ENCODE peak calls at places on chromosomes 16 and 17, in seven cellular contexts. One of them, this sample, is unnamed.

GRCh38 chr17:48528153-48528912 is 2.5 kb downstream of the HOXB1 start:
- DNase-seq in GM12878: no peak
- DNase-seq in endothelial cell of umbilical vein: no peak
- DNase-seq in stomach: no peak
- DNase-seq in transverse colon: no peak
- DNase-seq in breast epithelium: no peak
- DNase-seq in H1: no peak
- DNase-seq in this sample: no peak

GRCh38 chr17:73133911-73134649 is 30.7 kb upstream of the SSTR2 start:
- DNase-seq in GM12878: no peak
- DNase-seq in endothelial cell of umbilical vein: no peak
- DNase-seq in stomach: no peak
- DNase-seq in transverse colon: no peak
- DNase-seq in breast epithelium: no peak
- DNase-seq in H1: no peak
- DNase-seq in this sample: no peak

GRCh38 chr17:31918701-31919128 is 17.2 kb upstream of the UTP6 start:
- DNase-seq in GM12878: no peak
- DNase-seq in endothelial cell of umbilical vein: no peak
- DNase-seq in stomach: no peak
- DNase-seq in transverse colon: no peak
- DNase-seq in breast epithelium: no peak
- DNase-seq in H1: no peak
- DNase-seq in this sample: no peak

GRCh38 chr16:74837056-74837455 is 62.4 kb upstream of the FA2H start:
- DNase-seq in GM12878: no peak
- DNase-seq in endothelial cell of umbilical vein: peak
- DNase-seq in stomach: no peak
- DNase-seq in transverse colon: no peak
- DNase-seq in breast epithelium: no peak
- DNase-seq in H1: no peak
- DNase-seq in this sample: peak

GRCh38 chr17:63436523-63437110 is 9.5 kb downstream of the CYB561 start:
- DNase-seq in GM12878: no peak
- DNase-seq in endothelial cell of umbilical vein: peak
- DNase-seq in stomach: peak
- DNase-seq in transverse colon: no peak
- DNase-seq in breast epithelium: no peak
- DNase-seq in H1: peak
- DNase-seq in this sample: no peak

GRCh38 chr16:67995423-67995822 is 3.9 kb downstream of the DPEP2 start:
- DNase-seq in GM12878: no peak
- DNase-seq in endothelial cell of umbilical vein: no peak
- DNase-seq in stomach: no peak
- DNase-seq in transverse colon: no peak
- DNase-seq in breast epithelium: no peak
- DNase-seq in H1: no peak
- DNase-seq in this sample: no peak

GRCh38 chr16:81901483-81901882 is 109.8 kb downstream of the SDR42E1 start:
- DNase-seq in GM12878: no peak
- DNase-seq in endothelial cell of umbilical vein: peak
- DNase-seq in stomach: peak
- DNase-seq in transverse colon: no peak
- DNase-seq in breast epithelium: no peak
- DNase-seq in H1: no peak
- DNase-seq in this sample: peak

GRCh38 chr17:45783593-45784292 is 377 bp upstream of the CRHR1 start:
- DNase-seq in GM12878: no peak
- DNase-seq in endothelial cell of umbilical vein: no peak
- DNase-seq in stomach: no peak
- DNase-seq in transverse colon: no peak
- DNase-seq in breast epithelium: no peak
- DNase-seq in H1: no peak
- DNase-seq in this sample: peak

GRCh38 chr16:87180069-87180468 is 137.1 kb downstream of the C16orf95 start:
- DNase-seq in GM12878: no peak
- DNase-seq in endothelial cell of umbilical vein: no peak
- DNase-seq in stomach: no peak
- DNase-seq in transverse colon: no peak
- DNase-seq in breast epithelium: no peak
- DNase-seq in H1: no peak
- DNase-seq in this sample: no peak

GRCh38 chr17:68297168-68297567 is 5.9 kb downstream of the ARSG start:
- DNase-seq in GM12878: no peak
- DNase-seq in endothelial cell of umbilical vein: no peak
- DNase-seq in stomach: no peak
- DNase-seq in transverse colon: no peak
- DNase-seq in breast epithelium: no peak
- DNase-seq in H1: no peak
- DNase-seq in this sample: peak

GRCh38 chr17:50507871-50508572 is at the start of gene MYCBPAP:
- DNase-seq in GM12878: peak
- DNase-seq in endothelial cell of umbilical vein: peak
- DNase-seq in stomach: peak
- DNase-seq in transverse colon: peak
- DNase-seq in breast epithelium: peak
- DNase-seq in H1: peak
- DNase-seq in this sample: peak
- TF ChIP-seq POLR2A in GM12878: peak
- TF ChIP-seq POLR2A in endothelial cell of umbilical vein: no peak
- TF ChIP-seq POLR2A in stomach: no peak
- TF ChIP-seq POLR2A in transverse colon: no peak
- TF ChIP-seq POLR2A in breast epithelium: no peak
- TF ChIP-seq POLR2A in H1: no peak
- TF ChIP-seq POLR2A in this sample: peak

DNA sequence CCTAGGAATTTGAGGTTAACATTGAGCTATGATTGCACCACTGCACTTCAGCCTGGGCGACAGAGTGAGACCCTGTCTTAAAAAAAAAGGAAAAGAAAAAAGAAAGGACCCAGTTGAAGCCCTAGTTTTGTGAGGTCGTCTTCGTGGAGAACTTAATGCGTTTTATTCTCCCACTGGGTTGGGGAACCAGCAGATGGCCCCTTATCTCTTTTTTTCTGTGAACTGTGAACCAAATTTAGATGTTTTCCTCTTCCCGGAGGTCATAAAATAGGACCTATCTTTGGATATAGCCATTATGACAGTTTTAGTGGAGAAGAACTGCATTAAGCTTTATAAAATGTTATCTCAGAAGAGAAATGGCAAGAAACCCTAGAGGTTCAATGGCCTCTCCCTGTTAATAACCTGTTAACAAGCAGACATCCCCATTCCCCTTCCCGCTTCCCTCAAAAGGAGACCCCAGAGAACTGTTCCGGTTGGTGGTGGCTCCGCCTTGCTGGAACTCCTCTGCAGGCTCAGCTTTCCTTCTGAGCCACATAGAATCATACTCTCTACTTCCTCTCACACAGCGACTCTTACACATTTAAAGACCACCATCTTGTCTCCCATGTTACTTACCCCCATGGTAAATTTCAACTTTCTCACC is 23.6 kb downstream of the KIAA0513 start:
- DNase-seq in GM12878: no peak
- DNase-seq in endothelial cell of umbilical vein: no peak
- DNase-seq in stomach: no peak
- DNase-seq in transverse colon: no peak
- DNase-seq in breast epithelium: no peak
- DNase-seq in H1: no peak
- DNase-seq in this sample: no peak
- H3K27ac ChIP-seq in GM12878: no peak
- H3K27ac ChIP-seq in endothelial cell of umbilical vein: no peak
- H3K27ac ChIP-seq in stomach: no peak
- H3K27ac ChIP-seq in transverse colon: peak
- H3K27ac ChIP-seq in breast epithelium: no peak
- H3K27ac ChIP-seq in H1: no peak
- H3K27ac ChIP-seq in this sample: no peak

GRCh38 chr16:48385272-48385953 is at the start of gene SIAH1:
- DNase-seq in GM12878: no peak
- DNase-seq in endothelial cell of umbilical vein: peak
- DNase-seq in stomach: peak
- DNase-seq in transverse colon: peak
- DNase-seq in breast epithelium: peak
- DNase-seq in H1: peak
- DNase-seq in this sample: peak
- TF ChIP-seq POLR2AphosphoS5 in GM12878: peak
- TF ChIP-seq POLR2AphosphoS5 in endothelial cell of umbilical vein: peak
- TF ChIP-seq POLR2AphosphoS5 in stomach: peak
- TF ChIP-seq POLR2AphosphoS5 in transverse colon: peak
- TF ChIP-seq POLR2AphosphoS5 in breast epithelium: peak
- TF ChIP-seq POLR2AphosphoS5 in H1: peak
- TF ChIP-seq POLR2AphosphoS5 in this sample: peak

DNA sequence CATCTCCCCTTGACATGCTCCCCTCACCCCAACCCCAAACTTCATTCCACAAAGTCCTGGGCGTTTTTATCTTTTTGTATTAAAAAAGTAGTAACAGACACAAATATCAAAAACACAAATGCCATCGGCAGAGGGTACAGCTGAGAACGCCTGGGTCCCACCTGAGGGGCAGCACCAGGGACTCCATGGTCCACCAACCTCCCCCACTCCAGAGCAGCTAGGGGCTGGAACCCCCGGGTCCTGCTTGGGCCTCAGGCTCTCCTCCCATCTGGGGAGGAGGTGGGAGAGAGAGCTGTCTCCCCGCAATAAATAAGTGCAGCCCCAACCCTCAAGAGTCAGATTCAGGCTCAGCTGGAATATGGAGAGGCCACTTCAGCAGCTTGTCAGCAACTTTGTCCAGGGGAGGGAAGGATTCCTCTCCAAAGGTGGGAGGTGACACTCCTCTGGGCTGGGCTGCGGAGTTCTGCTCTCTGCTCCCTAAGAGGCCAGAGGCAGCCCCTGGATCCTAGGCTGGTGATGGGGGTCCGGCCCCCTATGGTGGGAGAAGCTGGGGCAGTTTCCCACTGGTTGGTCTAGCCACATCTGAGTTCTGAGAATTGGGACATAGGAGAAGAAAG is 11.7 kb downstream of the PER1 start:
- DNase-seq in GM12878: no peak
- DNase-seq in endothelial cell of umbilical vein: no peak
- DNase-seq in stomach: no peak
- DNase-seq in transverse colon: no peak
- DNase-seq in breast epithelium: no peak
- DNase-seq in H1: no peak
- DNase-seq in this sample: no peak
- TF ChIP-seq POLR2A in GM12878: no peak
- TF ChIP-seq POLR2A in endothelial cell of umbilical vein: no peak
- TF ChIP-seq POLR2A in stomach: no peak
- TF ChIP-seq POLR2A in transverse colon: no peak
- TF ChIP-seq POLR2A in breast epithelium: no peak
- TF ChIP-seq POLR2A in H1: no peak
- TF ChIP-seq POLR2A in this sample: no peak

GRCh38 chr17:4008082-4008435 is 43.8 kb upstream of the ATP2A3 start:
- DNase-seq in GM12878: no peak
- DNase-seq in endothelial cell of umbilical vein: no peak
- DNase-seq in stomach: no peak
- DNase-seq in transverse colon: no peak
- DNase-seq in breast epithelium: no peak
- DNase-seq in H1: no peak
- DNase-seq in this sample: no peak
- H3K27ac ChIP-seq in GM12878: no peak
- H3K27ac ChIP-seq in endothelial cell of umbilical vein: no peak
- H3K27ac ChIP-seq in stomach: no peak
- H3K27ac ChIP-seq in transverse colon: no peak
- H3K27ac ChIP-seq in breast epithelium: no peak
- H3K27ac ChIP-seq in H1: no peak
- H3K27ac ChIP-seq in this sample: no peak

GRCh38 chr16:51161440-51162195 is 10.5 kb upstream of the SALL1 start:
- DNase-seq in GM12878: no peak
- DNase-seq in endothelial cell of umbilical vein: no peak
- DNase-seq in stomach: no peak
- DNase-seq in transverse colon: no peak
- DNase-seq in breast epithelium: no peak
- DNase-seq in H1: peak
- DNase-seq in this sample: no peak

GRCh38 chr16:51164574-51164973 is 13.5 kb upstream of the SALL1 start:
- DNase-seq in GM12878: no peak
- DNase-seq in endothelial cell of umbilical vein: no peak
- DNase-seq in stomach: no peak
- DNase-seq in transverse colon: no peak
- DNase-seq in breast epithelium: no peak
- DNase-seq in H1: no peak
- DNase-seq in this sample: no peak

GRCh38 chr16:51165043-51165442 is 14.0 kb upstream of the SALL1 start:
- DNase-seq in GM12878: no peak
- DNase-seq in endothelial cell of umbilical vein: no peak
- DNase-seq in stomach: no peak
- DNase-seq in transverse colon: no peak
- DNase-seq in breast epithelium: no peak
- DNase-seq in H1: no peak
- DNase-seq in this sample: no peak

GRCh38 chr16:51164167-51164566 is 13.1 kb upstream of the SALL1 start:
- DNase-seq in GM12878: no peak
- DNase-seq in endothelial cell of umbilical vein: no peak
- DNase-seq in stomach: no peak
- DNase-seq in transverse colon: no peak
- DNase-seq in breast epithelium: no peak
- DNase-seq in H1: no peak
- DNase-seq in this sample: no peak

DNA sequence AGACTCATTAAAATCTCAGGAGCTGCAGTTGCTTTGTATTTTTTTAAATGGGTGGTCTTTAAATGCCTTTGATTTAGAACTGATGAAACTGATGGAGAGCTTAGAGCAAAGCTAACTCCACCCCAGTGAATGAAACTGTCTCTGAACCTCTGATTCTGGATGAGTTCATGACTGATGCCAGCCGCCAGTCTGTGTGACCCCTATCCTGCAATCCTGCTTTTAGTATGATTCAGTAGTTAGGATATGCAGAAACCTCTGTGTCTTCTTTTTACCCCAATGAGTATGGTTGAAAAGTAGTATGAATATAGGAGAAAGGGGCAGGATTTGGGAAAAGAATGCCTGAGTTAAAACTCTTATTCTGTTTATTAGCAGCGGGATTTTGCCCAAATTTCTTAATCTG is 12.3 kb upstream of the SALL1 start:
- DNase-seq in GM12878: no peak
- DNase-seq in endothelial cell of umbilical vein: no peak
- DNase-seq in stomach: no peak
- DNase-seq in transverse colon: no peak
- DNase-seq in breast epithelium: no peak
- DNase-seq in H1: no peak
- DNase-seq in this sample: no peak
- TF ChIP-seq POLR2AphosphoS5 in GM12878: no peak
- TF ChIP-seq POLR2AphosphoS5 in endothelial cell of umbilical vein: no peak
- TF ChIP-seq POLR2AphosphoS5 in stomach: no peak
- TF ChIP-seq POLR2AphosphoS5 in transverse colon: no peak
- TF ChIP-seq POLR2AphosphoS5 in breast epithelium: no peak
- TF ChIP-seq POLR2AphosphoS5 in H1: no peak
- TF ChIP-seq POLR2AphosphoS5 in this sample: no peak